ENCODE peak calls at places on chromosomes 4 and X, in eight cellular contexts. One of them, this sample, is unnamed.

GRCh38 chr4:87363552-87363951 is 27.4 kb downstream of the HSD17B11 start:
- DNase-seq in T1000: no peak
- DNase-seq in NAMALWA: peak
- DNase-seq in SJSA1: no peak
- DNase-seq in NCI-H1092: no peak
- DNase-seq in stimulated activated naive CD8-positive, alpha-beta T cell treated with anti-CD3 and anti-CD28 coated beads, Interleukin-15, amount 100 ng/mL, for 72 hours: no peak
- DNase-seq in germinal center: no peak
- DNase-seq in M059J: no peak
- DNase-seq in this sample: no peak

GRCh38 chrX:112051546-112051945 is 31.0 kb downstream of the TRPC5 start:
- DNase-seq in M059J: no peak
- DNase-seq in NAMALWA: no peak
- DNase-seq in stimulated activated naive CD8-positive, alpha-beta T cell treated with anti-CD3 and anti-CD28 coated beads, Interleukin-15, amount 100 ng/mL, for 72 hours: no peak
- DNase-seq in SJSA1: no peak
- DNase-seq in germinal center: no peak
- DNase-seq in NCI-H1092: no peak
- DNase-seq in T1000: no peak
- DNase-seq in this sample: no peak

GRCh38 chr4:13546855-13547562 is 2.7 kb upstream of the NKX3-2 start:
- DNase-seq in germinal center: no peak
- DNase-seq in NAMALWA: no peak
- DNase-seq in stimulated activated naive CD8-positive, alpha-beta T cell treated with anti-CD3 and anti-CD28 coated beads, Interleukin-15, amount 100 ng/mL, for 72 hours: peak
- DNase-seq in SJSA1: no peak
- DNase-seq in NCI-H1092: no peak
- DNase-seq in T1000: no peak
- DNase-seq in M059J: peak
- DNase-seq in this sample: no peak

GRCh38 chr4:71713611-71714203 is 70.2 kb downstream of the GC start:
- DNase-seq in M059J: peak
- DNase-seq in SJSA1: no peak
- DNase-seq in NAMALWA: peak
- DNase-seq in germinal center: no peak
- DNase-seq in stimulated activated naive CD8-positive, alpha-beta T cell treated with anti-CD3 and anti-CD28 coated beads, Interleukin-15, amount 100 ng/mL, for 72 hours: no peak
- DNase-seq in T1000: no peak
- DNase-seq in NCI-H1092: peak
- DNase-seq in this sample: peak

GRCh38 chrX:50579955-50580354 is 109.3 kb upstream of the DGKK start:
- DNase-seq in NCI-H1092: peak
- DNase-seq in M059J: peak
- DNase-seq in germinal center: peak
- DNase-seq in T1000: no peak
- DNase-seq in SJSA1: no peak
- DNase-seq in NAMALWA: peak
- DNase-seq in stimulated activated naive CD8-positive, alpha-beta T cell treated with anti-CD3 and anti-CD28 coated beads, Interleukin-15, amount 100 ng/mL, for 72 hours: peak
- DNase-seq in this sample: peak

GRCh38 chr4:10746371-10747143 is 62.0 kb upstream of the CLNK start:
- DNase-seq in NAMALWA: no peak
- DNase-seq in M059J: peak
- DNase-seq in stimulated activated naive CD8-positive, alpha-beta T cell treated with anti-CD3 and anti-CD28 coated beads, Interleukin-15, amount 100 ng/mL, for 72 hours: no peak
- DNase-seq in NCI-H1092: no peak
- DNase-seq in T1000: no peak
- DNase-seq in germinal center: no peak
- DNase-seq in SJSA1: no peak
- DNase-seq in this sample: no peak

GRCh38 chr4:20087512-20087911 is 164.2 kb upstream of the SLIT2 start:
- DNase-seq in T1000: no peak
- DNase-seq in NAMALWA: no peak
- DNase-seq in NCI-H1092: no peak
- DNase-seq in SJSA1: no peak
- DNase-seq in stimulated activated naive CD8-positive, alpha-beta T cell treated with anti-CD3 and anti-CD28 coated beads, Interleukin-15, amount 100 ng/mL, for 72 hours: no peak
- DNase-seq in M059J: no peak
- DNase-seq in germinal center: no peak
- DNase-seq in this sample: no peak

GRCh38 chrX:67700607-67701006 is 156.8 kb downstream of the AR start:
- DNase-seq in stimulated activated naive CD8-positive, alpha-beta T cell treated with anti-CD3 and anti-CD28 coated beads, Interleukin-15, amount 100 ng/mL, for 72 hours: no peak
- DNase-seq in M059J: no peak
- DNase-seq in germinal center: no peak
- DNase-seq in T1000: no peak
- DNase-seq in SJSA1: no peak
- DNase-seq in NCI-H1092: no peak
- DNase-seq in NAMALWA: no peak
- DNase-seq in this sample: no peak

GRCh38 chr4:3484057-3484973 is 21.2 kb downstream of the DOK7 start:
- DNase-seq in germinal center: peak
- DNase-seq in M059J: peak
- DNase-seq in stimulated activated naive CD8-positive, alpha-beta T cell treated with anti-CD3 and anti-CD28 coated beads, Interleukin-15, amount 100 ng/mL, for 72 hours: no peak
- DNase-seq in T1000: no peak
- DNase-seq in NCI-H1092: no peak
- DNase-seq in SJSA1: no peak
- DNase-seq in NAMALWA: peak
- DNase-seq in this sample: no peak

GRCh38 chr4:46922205-46922604 is 13.2 kb upstream of the COX7B2 start:
- DNase-seq in germinal center: no peak
- DNase-seq in NAMALWA: no peak
- DNase-seq in T1000: no peak
- DNase-seq in NCI-H1092: no peak
- DNase-seq in SJSA1: no peak
- DNase-seq in stimulated activated naive CD8-positive, alpha-beta T cell treated with anti-CD3 and anti-CD28 coated beads, Interleukin-15, amount 100 ng/mL, for 72 hours: no peak
- DNase-seq in M059J: no peak
- DNase-seq in this sample: no peak

GRCh38 chrX:10111364-10112148 is 45.2 kb upstream of the CLCN4 start:
- DNase-seq in SJSA1: no peak
- DNase-seq in T1000: no peak
- DNase-seq in M059J: no peak
- DNase-seq in NAMALWA: peak
- DNase-seq in NCI-H1092: no peak
- DNase-seq in germinal center: peak
- DNase-seq in stimulated activated naive CD8-positive, alpha-beta T cell treated with anti-CD3 and anti-CD28 coated beads, Interleukin-15, amount 100 ng/mL, for 72 hours: peak
- DNase-seq in this sample: peak

GRCh38 chr4:187687701-187688100 is 307.9 kb upstream of the ZFP42 start:
- DNase-seq in SJSA1: no peak
- DNase-seq in M059J: peak
- DNase-seq in stimulated activated naive CD8-positive, alpha-beta T cell treated with anti-CD3 and anti-CD28 coated beads, Interleukin-15, amount 100 ng/mL, for 72 hours: no peak
- DNase-seq in NCI-H1092: no peak
- DNase-seq in NAMALWA: no peak
- DNase-seq in T1000: no peak
- DNase-seq in germinal center: no peak
- DNase-seq in this sample: no peak

GRCh38 chr4:8050555-8051206 is 107.9 kb downstream of the ABLIM2 start:
- DNase-seq in germinal center: no peak
- DNase-seq in stimulated activated naive CD8-positive, alpha-beta T cell treated with anti-CD3 and anti-CD28 coated beads, Interleukin-15, amount 100 ng/mL, for 72 hours: no peak
- DNase-seq in T1000: no peak
- DNase-seq in NCI-H1092: peak
- DNase-seq in NAMALWA: peak
- DNase-seq in M059J: peak
- DNase-seq in SJSA1: no peak
- DNase-seq in this sample: peak

GRCh38 chr4:124429746-124430250 is 282.7 kb downstream of the ANKRD50 start:
- DNase-seq in M059J: no peak
- DNase-seq in NAMALWA: no peak
- DNase-seq in SJSA1: no peak
- DNase-seq in stimulated activated naive CD8-positive, alpha-beta T cell treated with anti-CD3 and anti-CD28 coated beads, Interleukin-15, amount 100 ng/mL, for 72 hours: no peak
- DNase-seq in germinal center: no peak
- DNase-seq in NCI-H1092: no peak
- DNase-seq in T1000: no peak
- DNase-seq in this sample: peak

GRCh38 chr4:52799813-52800212 is 48.6 kb upstream of the ERVMER34-1 start:
- DNase-seq in M059J: no peak
- DNase-seq in SJSA1: no peak
- DNase-seq in germinal center: no peak
- DNase-seq in stimulated activated naive CD8-positive, alpha-beta T cell treated with anti-CD3 and anti-CD28 coated beads, Interleukin-15, amount 100 ng/mL, for 72 hours: no peak
- DNase-seq in T1000: no peak
- DNase-seq in NAMALWA: no peak
- DNase-seq in NCI-H1092: no peak
- DNase-seq in this sample: no peak

GRCh38 chr4:169658970-169659735 is 38.8 kb downstream of the CLCN3 start:
- DNase-seq in SJSA1: no peak
- DNase-seq in T1000: no peak
- DNase-seq in germinal center: no peak
- DNase-seq in stimulated activated naive CD8-positive, alpha-beta T cell treated with anti-CD3 and anti-CD28 coated beads, Interleukin-15, amount 100 ng/mL, for 72 hours: no peak
- DNase-seq in NAMALWA: peak
- DNase-seq in NCI-H1092: no peak
- DNase-seq in M059J: peak
- DNase-seq in this sample: no peak

GRCh38 chr4:109912706-109913621 is at the start of gene EGF:
- DNase-seq in NAMALWA: peak
- DNase-seq in stimulated activated naive CD8-positive, alpha-beta T cell treated with anti-CD3 and anti-CD28 coated beads, Interleukin-15, amount 100 ng/mL, for 72 hours: no peak
- DNase-seq in germinal center: no peak
- DNase-seq in SJSA1: no peak
- DNase-seq in NCI-H1092: no peak
- DNase-seq in M059J: peak
- DNase-seq in T1000: no peak
- DNase-seq in this sample: no peak

GRCh38 chrX:14872355-14872754 is 514 bp downstream of the FANCB start:
- DNase-seq in NAMALWA: peak
- DNase-seq in germinal center: no peak
- DNase-seq in NCI-H1092: no peak
- DNase-seq in stimulated activated naive CD8-positive, alpha-beta T cell treated with anti-CD3 and anti-CD28 coated beads, Interleukin-15, amount 100 ng/mL, for 72 hours: no peak
- DNase-seq in M059J: peak
- DNase-seq in T1000: no peak
- DNase-seq in SJSA1: no peak
- DNase-seq in this sample: no peak

GRCh38 chr4:142883433-142883832 is 37.3 kb upstream of the INPP4B start:
- DNase-seq in T1000: no peak
- DNase-seq in germinal center: no peak
- DNase-seq in stimulated activated naive CD8-positive, alpha-beta T cell treated with anti-CD3 and anti-CD28 coated beads, Interleukin-15, amount 100 ng/mL, for 72 hours: no peak
- DNase-seq in NAMALWA: peak
- DNase-seq in M059J: peak
- DNase-seq in NCI-H1092: no peak
- DNase-seq in SJSA1: no peak
- DNase-seq in this sample: peak

GRCh38 chrX:68721991-68722860 is 74.8 kb downstream of the STARD8 start:
- DNase-seq in stimulated activated naive CD8-positive, alpha-beta T cell treated with anti-CD3 and anti-CD28 coated beads, Interleukin-15, amount 100 ng/mL, for 72 hours: no peak
- DNase-seq in germinal center: no peak
- DNase-seq in T1000: no peak
- DNase-seq in NAMALWA: no peak
- DNase-seq in NCI-H1092: no peak
- DNase-seq in SJSA1: no peak
- DNase-seq in M059J: no peak
- DNase-seq in this sample: no peak

GRCh38 chr4:53920116-53920515 is 144.3 kb downstream of the CHIC2 start:
- DNase-seq in germinal center: no peak
- DNase-seq in NCI-H1092: no peak
- DNase-seq in SJSA1: no peak
- DNase-seq in stimulated activated naive CD8-positive, alpha-beta T cell treated with anti-CD3 and anti-CD28 coated beads, Interleukin-15, amount 100 ng/mL, for 72 hours: no peak
- DNase-seq in T1000: no peak
- DNase-seq in NAMALWA: no peak
- DNase-seq in M059J: no peak
- DNase-seq in this sample: peak

GRCh38 chrX:10926906-10927305 is 184.2 kb upstream of the HCCS start:
- DNase-seq in T1000: no peak
- DNase-seq in NCI-H1092: no peak
- DNase-seq in SJSA1: no peak
- DNase-seq in M059J: no peak
- DNase-seq in NAMALWA: no peak
- DNase-seq in germinal center: no peak
- DNase-seq in stimulated activated naive CD8-positive, alpha-beta T cell treated with anti-CD3 and anti-CD28 coated beads, Interleukin-15, amount 100 ng/mL, for 72 hours: no peak
- DNase-seq in this sample: no peak

GRCh38 chr4:103136671-103137445 is 37.2 kb upstream of the BDH2 start:
- DNase-seq in stimulated activated naive CD8-positive, alpha-beta T cell treated with anti-CD3 and anti-CD28 coated beads, Interleukin-15, amount 100 ng/mL, for 72 hours: no peak
- DNase-seq in M059J: no peak
- DNase-seq in T1000: no peak
- DNase-seq in SJSA1: no peak
- DNase-seq in NCI-H1092: no peak
- DNase-seq in NAMALWA: no peak
- DNase-seq in germinal center: no peak
- DNase-seq in this sample: peak

GRCh38 chrX:135185795-135186443 is 14.7 kb upstream of the CT55 start:
- DNase-seq in stimulated activated naive CD8-positive, alpha-beta T cell treated with anti-CD3 and anti-CD28 coated beads, Interleukin-15, amount 100 ng/mL, for 72 hours: peak
- DNase-seq in T1000: no peak
- DNase-seq in SJSA1: no peak
- DNase-seq in M059J: peak
- DNase-seq in NCI-H1092: peak
- DNase-seq in NAMALWA: peak
- DNase-seq in germinal center: peak
- DNase-seq in this sample: peak

GRCh38 chr4:80097395-80098177 is 24.6 kb upstream of the ANTXR2 start:
- DNase-seq in NCI-H1092: no peak
- DNase-seq in M059J: peak
- DNase-seq in SJSA1: no peak
- DNase-seq in stimulated activated naive CD8-positive, alpha-beta T cell treated with anti-CD3 and anti-CD28 coated beads, Interleukin-15, amount 100 ng/mL, for 72 hours: no peak
- DNase-seq in NAMALWA: no peak
- DNase-seq in T1000: peak
- DNase-seq in germinal center: no peak
- DNase-seq in this sample: peak

GRCh38 chrX:139930923-139931645 is 1.8 kb downstream of the ATP11C start:
- DNase-seq in SJSA1: no peak
- DNase-seq in stimulated activated naive CD8-positive, alpha-beta T cell treated with anti-CD3 and anti-CD28 coated beads, Interleukin-15, amount 100 ng/mL, for 72 hours: peak
- DNase-seq in M059J: peak
- DNase-seq in NAMALWA: peak
- DNase-seq in T1000: no peak
- DNase-seq in NCI-H1092: no peak
- DNase-seq in germinal center: peak
- DNase-seq in this sample: peak

GRCh38 chr4:164648151-164648848 is 105.6 kb upstream of the SMIM31 start:
- DNase-seq in SJSA1: no peak
- DNase-seq in T1000: no peak
- DNase-seq in NCI-H1092: no peak
- DNase-seq in stimulated activated naive CD8-positive, alpha-beta T cell treated with anti-CD3 and anti-CD28 coated beads, Interleukin-15, amount 100 ng/mL, for 72 hours: no peak
- DNase-seq in germinal center: no peak
- DNase-seq in M059J: peak
- DNase-seq in NAMALWA: no peak
- DNase-seq in this sample: no peak

GRCh38 chr4:126264839-126265238 is 950.1 kb downstream of the FAT4 start:
- DNase-seq in stimulated activated naive CD8-positive, alpha-beta T cell treated with anti-CD3 and anti-CD28 coated beads, Interleukin-15, amount 100 ng/mL, for 72 hours: no peak
- DNase-seq in NCI-H1092: no peak
- DNase-seq in SJSA1: no peak
- DNase-seq in M059J: peak
- DNase-seq in NAMALWA: no peak
- DNase-seq in T1000: no peak
- DNase-seq in germinal center: no peak
- DNase-seq in this sample: no peak

GRCh38 chrX:130051176-130051845 is 59.0 kb downstream of the ELF4 start:
- DNase-seq in germinal center: no peak
- DNase-seq in T1000: no peak
- DNase-seq in stimulated activated naive CD8-positive, alpha-beta T cell treated with anti-CD3 and anti-CD28 coated beads, Interleukin-15, amount 100 ng/mL, for 72 hours: no peak
- DNase-seq in SJSA1: no peak
- DNase-seq in M059J: no peak
- DNase-seq in NAMALWA: no peak
- DNase-seq in NCI-H1092: no peak
- DNase-seq in this sample: no peak

GRCh38 chr4:76640252-76640925 is 205.4 kb downstream of the SHROOM3 start:
- DNase-seq in NAMALWA: no peak
- DNase-seq in germinal center: no peak
- DNase-seq in M059J: no peak
- DNase-seq in SJSA1: no peak
- DNase-seq in NCI-H1092: peak
- DNase-seq in stimulated activated naive CD8-positive, alpha-beta T cell treated with anti-CD3 and anti-CD28 coated beads, Interleukin-15, amount 100 ng/mL, for 72 hours: no peak
- DNase-seq in T1000: no peak
- DNase-seq in this sample: no peak